ENCODE peak calls at places on chromosomes 13 and 19, in six cellular contexts. W is NCI-H69; G is stimulated activated CD4-positive, alpha-beta T cell treated with anti-CD3 and anti-CD28 coated beads, Interleukin-1b, Interleukin-23, amount 100 ng/mL, for 48 hours; Z is mucosa of gallbladder; B is activated CD4-positive, alpha-beta T cell treated with anti-CD3 and anti-CD28 coated beads for 1 hour; C is AML-193. X is an unnamed sample.

GRCh38 chr13:43874512-43875092 is 4.9 kb downstream of the CCDC122 start:
- DNase-seq in W (peak), G (no peak), Z (no peak), B (no peak), C (peak), X (no peak)

GRCh38 chr13:98454389-98454881 is 122.5 kb downstream of the STK24 start:
- DNase-seq in W (peak), G (no peak), Z (peak), B (no peak), C (no peak), X (no peak)

GRCh38 chr13:50635504-50635903 is 208.0 kb downstream of the DLEU7 start:
- DNase-seq in W (no peak), G (no peak), Z (peak), B (no peak), C (peak), X (peak)

GRCh38 chr19:10226376-10227214 is 4.5 kb downstream of the S1PR2 start:
- DNase-seq in W (no peak), G (no peak), Z (peak), B (no peak), C (no peak), X (no peak)

GRCh38 chr13:20053891-20054290 is 95.4 kb downstream of the ZMYM2 start:
- DNase-seq in W (no peak), G (no peak), Z (no peak), B (no peak), C (no peak), X (no peak)

GRCh38 chr19:33241530-33242101 is 16.0 kb upstream of the SLC7A10 start:
- DNase-seq in W (no peak), G (no peak), Z (no peak), B (no peak), C (no peak), X (peak)

GRCh38 chr19:35669566-35669965 is 3.2 kb downstream of the UPK1A start:
- DNase-seq in W (no peak), G (no peak), Z (no peak), B (no peak), C (no peak), X (no peak)

GRCh38 chr19:3873151-3873550 is 4.3 kb upstream of the ZFR2 start:
- DNase-seq in W (peak), G (no peak), Z (no peak), B (no peak), C (no peak), X (no peak)

X was measured in CD14-positive monocyte.